ENCODE peak calls at places on chromosomes 13 and 19, in eight cellular contexts. V is NCI-H748 treated with DMSO at 0.1 percent for 48 hours, M is tibial nerve, F is dermis microvascular lymphatic vessel endothelial cell, R is endothelial cell, Q is GDM1, D is HT1080, J is AG09319. Z is an unnamed sample.

GRCh38 chr19:28169168-28169862 is 1043.6 kb downstream of the UQCRFS1 start:
- DNase-seq in D (no peak), V (no peak), R (no peak), J (no peak), F (no peak), M (no peak), Q (no peak), Z (no peak)

GRCh38 chr13:107450931-107451330 is 764.4 kb downstream of the LIG4 start:
- DNase-seq in D (peak; percentile 99), F (peak; percentile 100), Q (peak; percentile 46), M (no peak), J (peak; percentile 83), R (no peak), V (no peak), Z (no peak)

GRCh38 chr13:39779337-39780270 is 124.1 kb downstream of the COG6 start:
- DNase-seq in R (no peak), D (peak; percentile 60), Q (no peak), M (no peak), J (no peak), V (no peak), F (peak; percentile 78), Z (no peak)

GRCh38 chr19:36771275-36772231 is 1.1 kb downstream of the ZNF850 start:
- DNase-seq in D (peak; percentile 28), Q (peak; percentile 70), R (peak; percentile 33), J (peak; percentile 29), F (peak; percentile 98), M (no peak), V (no peak), Z (no peak)

GRCh38 chr13:106028916-106029315 is 506.5 kb downstream of the EFNB2 start:
- DNase-seq in D (no peak), Q (no peak), V (no peak), J (no peak), R (no peak), M (no peak), F (no peak), Z (no peak)

GRCh38 chr19:19185853-19186728 is 5.9 kb downstream of the BORCS8 start:
- DNase-seq in V (no peak), Q (peak; percentile 63), J (no peak), R (peak; percentile 70), D (peak; percentile 19), M (no peak), F (peak; percentile 59), Z (peak; percentile 30)

GRCh38 chr13:51223284-51224270 is 1.4 kb downstream of the FAM124A start:
- DNase-seq in F (no peak), V (no peak), R (peak; percentile 9), J (no peak), D (no peak), M (no peak), Q (no peak), Z (no peak)

GRCh38 chr19:16920816-16921529 is 32.2 kb downstream of the F2RL3 start:
- DNase-seq in J (no peak), V (no peak), F (no peak), R (no peak), M (no peak), Q (no peak), D (peak; percentile 74), Z (no peak)

GRCh38 chr19:35436477-35437141 is 11.4 kb upstream of the FFAR2 start:
- DNase-seq in D (peak; percentile 66), R (no peak), F (peak; percentile 25), M (no peak), J (peak; percentile 14), Q (peak; percentile 30), V (no peak), Z (no peak)

GRCh38 chr19:34962281-34962944 is 1.6 kb downstream of the ZNF792 start:
- DNase-seq in D (no peak), R (peak; percentile 57), M (no peak), Q (peak; percentile 80), F (peak; percentile 99), J (no peak), V (no peak), Z (no peak)

GRCh38 chr13:31775686-31776085 is 36.4 kb downstream of the RXFP2 start:
- DNase-seq in D (no peak), R (no peak), F (no peak), V (no peak), M (peak; percentile 24), Q (no peak), J (no peak), Z (no peak)

GRCh38 chr19:48928164-48929005 is 5.1 kb upstream of the DHDH start:
- DNase-seq in D (no peak), F (no peak), J (peak; percentile 10), M (no peak), V (no peak), Q (no peak), R (no peak), Z (no peak)

GRCh38 chr19:29711584-29712132 is 3.4 kb downstream of the C19orf12 start:
- DNase-seq in J (no peak), M (no peak), R (no peak), V (no peak), F (no peak), D (no peak), Q (no peak), Z (no peak)

GRCh38 chr19:55588738-55589137 is 8.1 kb upstream of the ZNF579 start:
- DNase-seq in Q (no peak), M (no peak), F (no peak), V (no peak), J (no peak), D (no peak), R (no peak), Z (no peak)

GRCh38 chr13:54965881-54966280 is 1937.3 kb downstream of the OLFM4 start:
- DNase-seq in Q (no peak), V (no peak), F (no peak), M (no peak), J (no peak), D (peak; percentile 78), R (no peak), Z (no peak)

GRCh38 chr13:41658057-41658642 is 200.8 kb downstream of the RGCC start:
- DNase-seq in M (no peak), J (peak; percentile 85), R (no peak), D (no peak), Q (no peak), V (no peak), F (peak; percentile 58), Z (no peak)

GRCh38 chr19:12495002-12495802 is 10.6 kb upstream of the ZNF709 start:
- DNase-seq in Q (peak; percentile 52), J (no peak), M (peak; percentile 81), V (peak; percentile 85), D (peak; percentile 49), R (peak; percentile 86), F (peak; percentile 93), Z (peak; percentile 83)

GRCh38 chr19:3178377-3178972 is at the start of gene S1PR4:
- DNase-seq in J (no peak), D (no peak), R (no peak), V (no peak), Q (peak; percentile 55), F (no peak), M (no peak), Z (no peak)

GRCh38 chr19:10339380-10339960 is at the start of gene ICAM3:
- DNase-seq in V (no peak), D (no peak), F (no peak), M (no peak), R (no peak), J (no peak), Q (peak; percentile 64), Z (no peak)

GRCh38 chr13:67048793-67049150 is 181.4 kb downstream of the PCDH9 start:
- DNase-seq in V (no peak), Q (no peak), M (no peak), J (no peak), D (no peak), R (no peak), F (no peak), Z (no peak)

GRCh38 chr13:45280751-45281634 is 60.0 kb downstream of the TPT1 start:
- DNase-seq in F (peak; percentile 85), Q (peak; percentile 67), J (peak; percentile 38), D (peak; percentile 89), V (no peak), R (peak; percentile 63), M (peak; percentile 31), Z (peak; percentile 55)

GRCh38 chr19:42038675-42039074 is 31.3 kb downstream of the GRIK5 start:
- DNase-seq in Q (no peak), F (no peak), J (no peak), D (no peak), V (no peak), R (no peak), M (no peak), Z (no peak)

GRCh38 chr13:106340249-106340648 is 195.2 kb downstream of the EFNB2 start:
- DNase-seq in J (no peak), Q (no peak), V (no peak), F (no peak), R (no peak), D (no peak), M (no peak), Z (no peak)

GRCh38 chr19:12733369-12733896 is 1.1 kb downstream of the TRIR start:
- DNase-seq in R (no peak), Q (no peak), D (peak; percentile 50), M (no peak), V (no peak), F (peak; percentile 18), J (no peak), Z (no peak)

GRCh38 chr19:29676586-29676985 is 11.3 kb downstream of the PLEKHF1 start:
- DNase-seq in F (no peak), D (no peak), J (no peak), V (no peak), M (no peak), Q (no peak), R (no peak), Z (no peak)

GRCh38 chr19:4851551-4852290 is 15.7 kb downstream of the PLIN3 start:
- DNase-seq in V (peak; percentile 6), D (peak; percentile 30), F (peak; percentile 64), M (peak; percentile 65), Q (peak; percentile 18), J (no peak), R (peak; percentile 84), Z (peak; percentile 75)

GRCh38 chr19:17721821-17722220 is 2.5 kb downstream of the MAP1S start:
- DNase-seq in R (peak; percentile 46), J (no peak), V (no peak), F (peak; percentile 88), M (peak; percentile 21), Q (peak; percentile 78), D (peak; percentile 82), Z (no peak)

GRCh38 chr19:47187797-47188196 is 43.2 kb downstream of the BBC3 start:
- DNase-seq in V (no peak), Q (no peak), F (no peak), R (no peak), J (no peak), M (no peak), D (no peak), Z (no peak)

GRCh38 chr19:18290250-18291018 is 9.0 kb upstream of the JUND start:
- DNase-seq in R (no peak), J (no peak), D (no peak), V (no peak), Q (peak; percentile 77), F (no peak), M (no peak), Z (no peak)

GRCh38 chr19:35843676-35844481 is 8.4 kb downstream of the NPHS1 start:
- DNase-seq in M (no peak), F (no peak), R (no peak), D (no peak), V (no peak), J (no peak), Q (no peak), Z (no peak)

Z was measured in NCI-H1436.